ENCODE peak calls at places on chromosomes 5 and 9, in eight cellular contexts. One of them, this sample, is unnamed.

GRCh38 chr5:109844148-109844547 is 154.4 kb downstream of the MAN2A1 start:
- DNase-seq in activated T-cell treated with anti-CD3 and anti-CD28 coated beads, Interleukin-2, amount 50 U/mL, for 72 hours: no peak
- DNase-seq in globus pallidus: no peak
- DNase-seq in hippocampal formation: no peak
- DNase-seq in IMR-90: peak; percentile 28
- DNase-seq in stimulated activated CD8-positive, alpha-beta memory T cell treated with anti-CD3 and anti-CD28 coated beads, Interleukin-12 subunit alpha, Interleukin-12 subunit beta, amount 100 ng/mL, for 1 hour: no peak
- DNase-seq in brain microvascular endothelial cell: no peak
- DNase-seq in activated effector memory CD4-positive, alpha-beta T cell treated with Interleukin-2 at 50 U/mL for 16 hours: no peak
- DNase-seq in this sample: peak; percentile 32

GRCh38 chr5:63451188-63451587 is 511.1 kb downstream of the HTR1A start:
- DNase-seq in brain microvascular endothelial cell: no peak
- DNase-seq in activated T-cell treated with anti-CD3 and anti-CD28 coated beads, Interleukin-2, amount 50 U/mL, for 72 hours: no peak
- DNase-seq in IMR-90: no peak
- DNase-seq in globus pallidus: no peak
- DNase-seq in hippocampal formation: no peak
- DNase-seq in stimulated activated CD8-positive, alpha-beta memory T cell treated with anti-CD3 and anti-CD28 coated beads, Interleukin-12 subunit alpha, Interleukin-12 subunit beta, amount 100 ng/mL, for 1 hour: no peak
- DNase-seq in activated effector memory CD4-positive, alpha-beta T cell treated with Interleukin-2 at 50 U/mL for 16 hours: no peak
- DNase-seq in this sample: no peak

GRCh38 chr9:109555215-109555614 is 57.1 kb upstream of the PTPN3 start:
- DNase-seq in hippocampal formation: no peak
- DNase-seq in activated T-cell treated with anti-CD3 and anti-CD28 coated beads, Interleukin-2, amount 50 U/mL, for 72 hours: no peak
- DNase-seq in globus pallidus: no peak
- DNase-seq in brain microvascular endothelial cell: no peak
- DNase-seq in activated effector memory CD4-positive, alpha-beta T cell treated with Interleukin-2 at 50 U/mL for 16 hours: no peak
- DNase-seq in stimulated activated CD8-positive, alpha-beta memory T cell treated with anti-CD3 and anti-CD28 coated beads, Interleukin-12 subunit alpha, Interleukin-12 subunit beta, amount 100 ng/mL, for 1 hour: no peak
- DNase-seq in IMR-90: no peak
- DNase-seq in this sample: no peak

GRCh38 chr5:68304421-68305052 is 89.0 kb downstream of the PIK3R1 start:
- DNase-seq in stimulated activated CD8-positive, alpha-beta memory T cell treated with anti-CD3 and anti-CD28 coated beads, Interleukin-12 subunit alpha, Interleukin-12 subunit beta, amount 100 ng/mL, for 1 hour: no peak
- DNase-seq in brain microvascular endothelial cell: no peak
- DNase-seq in hippocampal formation: no peak
- DNase-seq in globus pallidus: no peak
- DNase-seq in IMR-90: no peak
- DNase-seq in activated T-cell treated with anti-CD3 and anti-CD28 coated beads, Interleukin-2, amount 50 U/mL, for 72 hours: no peak
- DNase-seq in activated effector memory CD4-positive, alpha-beta T cell treated with Interleukin-2 at 50 U/mL for 16 hours: no peak
- DNase-seq in this sample: no peak

GRCh38 chr5:138439537-138440225 is 824 bp downstream of the REEP2 start:
- DNase-seq in activated effector memory CD4-positive, alpha-beta T cell treated with Interleukin-2 at 50 U/mL for 16 hours: no peak
- DNase-seq in brain microvascular endothelial cell: no peak
- DNase-seq in activated T-cell treated with anti-CD3 and anti-CD28 coated beads, Interleukin-2, amount 50 U/mL, for 72 hours: no peak
- DNase-seq in stimulated activated CD8-positive, alpha-beta memory T cell treated with anti-CD3 and anti-CD28 coated beads, Interleukin-12 subunit alpha, Interleukin-12 subunit beta, amount 100 ng/mL, for 1 hour: no peak
- DNase-seq in IMR-90: peak; percentile 3
- DNase-seq in hippocampal formation: peak; percentile 24
- DNase-seq in globus pallidus: no peak
- DNase-seq in this sample: no peak

GRCh38 chr9:6106576-6107339 is 91.3 kb upstream of the RANBP6 start:
- DNase-seq in stimulated activated CD8-positive, alpha-beta memory T cell treated with anti-CD3 and anti-CD28 coated beads, Interleukin-12 subunit alpha, Interleukin-12 subunit beta, amount 100 ng/mL, for 1 hour: no peak
- DNase-seq in activated effector memory CD4-positive, alpha-beta T cell treated with Interleukin-2 at 50 U/mL for 16 hours: no peak
- DNase-seq in IMR-90: peak; percentile 12
- DNase-seq in brain microvascular endothelial cell: peak; percentile 12
- DNase-seq in hippocampal formation: peak; percentile 9
- DNase-seq in globus pallidus: peak; percentile 28
- DNase-seq in activated T-cell treated with anti-CD3 and anti-CD28 coated beads, Interleukin-2, amount 50 U/mL, for 72 hours: no peak
- DNase-seq in this sample: peak; percentile 19

GRCh38 chr5:81195334-81195929 is 37.7 kb upstream of the CKMT2 start:
- DNase-seq in activated T-cell treated with anti-CD3 and anti-CD28 coated beads, Interleukin-2, amount 50 U/mL, for 72 hours: no peak
- DNase-seq in brain microvascular endothelial cell: no peak
- DNase-seq in activated effector memory CD4-positive, alpha-beta T cell treated with Interleukin-2 at 50 U/mL for 16 hours: no peak
- DNase-seq in hippocampal formation: no peak
- DNase-seq in IMR-90: no peak
- DNase-seq in globus pallidus: no peak
- DNase-seq in stimulated activated CD8-positive, alpha-beta memory T cell treated with anti-CD3 and anti-CD28 coated beads, Interleukin-12 subunit alpha, Interleukin-12 subunit beta, amount 100 ng/mL, for 1 hour: no peak
- DNase-seq in this sample: no peak

GRCh38 chr9:13665418-13666066 is 386.1 kb upstream of the MPDZ start:
- DNase-seq in globus pallidus: no peak
- DNase-seq in stimulated activated CD8-positive, alpha-beta memory T cell treated with anti-CD3 and anti-CD28 coated beads, Interleukin-12 subunit alpha, Interleukin-12 subunit beta, amount 100 ng/mL, for 1 hour: no peak
- DNase-seq in activated T-cell treated with anti-CD3 and anti-CD28 coated beads, Interleukin-2, amount 50 U/mL, for 72 hours: no peak
- DNase-seq in activated effector memory CD4-positive, alpha-beta T cell treated with Interleukin-2 at 50 U/mL for 16 hours: no peak
- DNase-seq in brain microvascular endothelial cell: peak; percentile 46
- DNase-seq in IMR-90: peak; percentile 24
- DNase-seq in hippocampal formation: no peak
- DNase-seq in this sample: peak; percentile 71

GRCh38 chr5:131195696-131196095 is 25.0 kb downstream of the LYRM7 start:
- DNase-seq in stimulated activated CD8-positive, alpha-beta memory T cell treated with anti-CD3 and anti-CD28 coated beads, Interleukin-12 subunit alpha, Interleukin-12 subunit beta, amount 100 ng/mL, for 1 hour: no peak
- DNase-seq in IMR-90: no peak
- DNase-seq in activated T-cell treated with anti-CD3 and anti-CD28 coated beads, Interleukin-2, amount 50 U/mL, for 72 hours: no peak
- DNase-seq in globus pallidus: no peak
- DNase-seq in hippocampal formation: no peak
- DNase-seq in brain microvascular endothelial cell: no peak
- DNase-seq in activated effector memory CD4-positive, alpha-beta T cell treated with Interleukin-2 at 50 U/mL for 16 hours: no peak
- DNase-seq in this sample: no peak

GRCh38 chr5:14851999-14852526 is 19.5 kb downstream of the ANKH start:
- DNase-seq in globus pallidus: no peak
- DNase-seq in activated T-cell treated with anti-CD3 and anti-CD28 coated beads, Interleukin-2, amount 50 U/mL, for 72 hours: no peak
- DNase-seq in brain microvascular endothelial cell: no peak
- DNase-seq in IMR-90: no peak
- DNase-seq in hippocampal formation: no peak
- DNase-seq in stimulated activated CD8-positive, alpha-beta memory T cell treated with anti-CD3 and anti-CD28 coated beads, Interleukin-12 subunit alpha, Interleukin-12 subunit beta, amount 100 ng/mL, for 1 hour: no peak
- DNase-seq in activated effector memory CD4-positive, alpha-beta T cell treated with Interleukin-2 at 50 U/mL for 16 hours: no peak
- DNase-seq in this sample: no peak

This sample was measured in iris pigment epithelial cell.